ENCODE peak calls at places on chromosome 10, in ten cellular contexts. K is AG09309, G is kidney epithelial cell, C is heart left ventricle, M is esophagus squamous epithelium, D is endothelial cell, Q is GM13976, U is transverse colon, S is H1, A is thoracic aorta. E is an unnamed sample.
A peak's percentile ranks its signal among the peaks of the same experiment; 100 is the strongest.

GRCh38 chr10:7040681-7041080 is 370.2 kb downstream of the SFMBT2 start:
- DNase-seq in U (no peak), G (no peak), Q (no peak), A (no peak), M (no peak), S (no peak), D (no peak), K (no peak), C (no peak), E (no peak)

GRCh38 chr10:88311264-88311663 is 271.9 kb downstream of the RNLS start:
- DNase-seq in M (no peak), C (no peak), K (no peak), G (no peak), A (no peak), D (no peak), S (no peak), U (no peak), Q (no peak), E (no peak)

GRCh38 chr10:22805304-22805703 is 90.9 kb upstream of the PIP4K2A start:
- DNase-seq in C (no peak), G (no peak), Q (no peak), K (no peak), U (no peak), A (no peak), M (no peak), S (no peak), D (no peak), E (no peak)

GRCh38 chr10:62224606-62225005 is 44.0 kb downstream of the RTKN2 start:
- DNase-seq in A (no peak), U (no peak), M (no peak), K (peak; percentile 41), G (peak; percentile 63), C (no peak), D (no peak), S (no peak), Q (no peak), E (no peak)

GRCh38 chr10:61749271-61749670 is 86.5 kb downstream of the CABCOCO1 start:
- DNase-seq in C (no peak), D (no peak), G (no peak), Q (no peak), U (no peak), M (no peak), K (no peak), S (no peak), A (no peak), E (no peak)

GRCh38 chr10:21705828-21706176 is 171.8 kb downstream of the MLLT10 start:
- DNase-seq in U (no peak), A (no peak), K (no peak), G (no peak), D (no peak), C (no peak), M (no peak), Q (no peak), S (no peak), E (no peak)

GRCh38 chr10:73522263-73522662 is 26.4 kb upstream of the PPP3CB start:
- DNase-seq in G (no peak), C (no peak), A (no peak), K (no peak), Q (no peak), S (no peak), U (no peak), M (no peak), D (no peak), E (no peak)

GRCh38 chr10:34292178-34292565 is 522.9 kb downstream of the PARD3 start:
- DNase-seq in C (no peak), U (no peak), G (no peak), A (no peak), K (no peak), Q (no peak), D (no peak), S (no peak), M (no peak), E (no peak)

GRCh38 chr10:32332299-32332750 is 14.6 kb downstream of the EPC1 start:
- DNase-seq in S (no peak), G (peak; percentile 37), D (no peak), M (no peak), K (no peak), A (no peak), U (peak; percentile 30), C (no peak), Q (peak; percentile 59), E (peak; percentile 58)

GRCh38 chr10:131024259-131025131 is 287.0 kb downstream of the TCERG1L start:
- DNase-seq in G (no peak), S (no peak), M (no peak), C (no peak), D (no peak), K (no peak), Q (no peak), U (no peak), A (no peak), E (no peak)

GRCh38 chr10:69883256-69883655 is 81.5 kb downstream of the COL13A1 start:
- DNase-seq in C (no peak), Q (no peak), K (no peak), D (no peak), M (no peak), S (no peak), G (no peak), U (peak; percentile 46), A (no peak), E (peak; percentile 25)

GRCh38 chr10:96719850-96720421 is 378 bp downstream of the PIK3AP1 start:
- DNase-seq in C (peak; percentile 72), D (peak; percentile 75), M (peak; percentile 31), A (no peak), Q (peak; percentile 82), K (no peak), U (peak; percentile 83), S (peak; percentile 83), G (no peak), E (peak; percentile 88)

GRCh38 chr10:96721207-96721572 is 876 bp upstream of the PIK3AP1 start:
- DNase-seq in K (no peak), S (no peak), U (no peak), A (no peak), D (no peak), M (no peak), Q (no peak), C (no peak), G (no peak), E (no peak)

GRCh38 chr10:96718304-96718990 is 1.9 kb downstream of the PIK3AP1 start:
- DNase-seq in K (no peak), D (no peak), Q (no peak), U (no peak), M (no peak), S (no peak), G (no peak), C (no peak), A (no peak), E (no peak)

GRCh38 chr10:96720422-96721206 is at the start of gene PIK3AP1:
- DNase-seq in K (no peak), C (peak; percentile 61), S (peak; percentile 69), Q (peak; percentile 90), M (no peak), D (peak; percentile 47), A (no peak), U (peak; percentile 79), G (no peak), E (peak; percentile 91)

GRCh38 chr10:96719205-96719604 is 1.1 kb downstream of the PIK3AP1 start:
- DNase-seq in Q (no peak), S (no peak), U (no peak), A (no peak), M (no peak), G (no peak), K (no peak), C (no peak), D (no peak), E (peak; percentile 52)
- TF ChIP-seq CTCF in Q (peak; percentile 41), S (no peak), U (no peak), A (no peak), M (no peak), G (no peak), K (no peak), C (no peak), D (no peak), E (no peak)

DNA sequence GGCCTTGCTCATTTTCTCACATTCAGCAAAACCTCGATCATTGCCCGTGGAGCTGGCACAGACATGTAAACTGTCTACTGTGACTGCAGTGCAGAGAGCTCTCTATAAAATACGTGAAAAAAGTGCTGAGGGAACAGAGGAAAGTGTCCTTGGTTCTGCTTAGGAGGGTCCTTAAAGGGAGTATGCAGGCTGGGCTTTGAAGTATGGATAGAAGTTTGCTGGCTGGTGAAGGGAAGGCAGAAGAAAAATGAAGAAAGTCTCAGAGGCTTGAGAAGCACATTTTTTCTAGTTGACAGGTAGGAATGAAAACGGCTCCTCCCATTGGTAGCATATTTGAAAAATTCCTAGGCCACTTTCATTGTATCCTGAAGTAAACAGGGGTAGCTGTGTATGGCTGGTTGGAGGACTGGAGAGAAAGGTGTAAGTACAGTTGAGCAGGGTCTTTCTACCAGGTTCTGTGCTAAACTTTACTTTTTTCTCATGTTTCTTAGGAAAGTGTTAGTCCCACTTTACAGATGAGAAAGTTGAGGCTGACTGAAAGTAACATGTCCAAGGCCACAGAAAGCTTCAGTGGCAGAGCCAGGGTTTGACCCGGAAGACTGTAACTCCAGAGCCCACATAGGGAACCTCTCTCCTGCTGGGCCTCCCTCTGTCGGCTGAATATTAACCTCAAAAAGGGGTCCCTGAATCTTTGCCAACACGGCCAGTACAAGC is 63.0 kb upstream of the PPIF start:
- DNase-seq in M (no peak), G (no peak), D (no peak), K (no peak), S (no peak), U (no peak), Q (no peak), A (no peak), C (no peak), E (no peak)
- TF ChIP-seq CTCF in M (no peak), G (no peak), D (no peak), K (no peak), S (no peak), U (no peak), Q (no peak), A (no peak), C (no peak), E (no peak)

GRCh38 chr10:125016123-125016522 is 74.2 kb downstream of the ZRANB1 start:
- DNase-seq in S (no peak), M (no peak), G (no peak), U (no peak), A (peak; percentile 80), K (no peak), D (no peak), C (peak; percentile 59), Q (no peak), E (no peak)
- TF ChIP-seq CTCF in S (no peak), M (no peak), G (no peak), U (no peak), A (no peak), K (no peak), D (no peak), C (no peak), Q (no peak), E (no peak)

DNA sequence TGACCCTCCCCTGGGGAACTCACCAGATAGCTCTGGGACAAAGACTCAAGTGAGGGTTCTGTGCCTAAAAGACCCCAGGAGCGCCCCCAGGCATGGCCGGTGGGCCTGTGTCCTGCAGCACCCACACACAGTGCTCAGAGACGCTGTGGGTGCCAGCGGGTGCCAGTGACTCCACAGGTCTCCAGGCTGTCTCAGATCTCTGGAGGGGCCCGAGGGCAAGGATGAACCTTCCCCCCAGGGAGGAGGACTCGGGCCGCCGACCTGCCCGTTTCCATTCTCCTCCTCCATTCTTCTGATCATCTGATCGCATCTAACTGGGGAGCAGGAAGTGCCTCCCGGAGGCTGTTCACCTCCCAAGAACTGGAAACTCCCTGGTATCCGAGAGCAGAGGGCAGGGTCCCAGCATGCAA is 980 bp downstream of the ADAM8 start:
- DNase-seq in A (no peak), K (no peak), M (no peak), D (no peak), C (no peak), S (no peak), G (no peak), Q (peak; percentile 72), U (no peak), E (peak; percentile 80)
- TF ChIP-seq CTCF in A (no peak), K (no peak), M (no peak), D (no peak), C (no peak), S (no peak), G (no peak), Q (peak; percentile 20), U (no peak), E (peak; percentile 42)